ENCODE peak calls at places on chromosome 5, in eight cellular contexts. G is EL, A is HFF-Myc, I is choroid plexus epithelial cell, S is breast epithelium, L is kidney tubule cell, K is activated gamma-delta T cell treated with Interleukin-2 at 50 U/mL for 16 hours, T is ELR. B is an unnamed sample.

GRCh38 chr5:76325876-76326491 is 77.1 kb upstream of the IQGAP2 start:
- DNase-seq in L (no peak), G (no peak), S (no peak), T (no peak), I (no peak), K (peak; percentile 58), A (no peak), B (no peak)

GRCh38 chr5:85388752-85389151 is 1004.1 kb upstream of the EDIL3 start:
- DNase-seq in I (no peak), K (no peak), G (no peak), L (no peak), A (no peak), S (no peak), T (no peak), B (no peak)

GRCh38 chr5:93188876-93189485 is 392.0 kb downstream of the NR2F1-AS1 start:
- DNase-seq in A (no peak), S (no peak), I (no peak), L (peak; percentile 35), G (no peak), K (no peak), T (no peak), B (no peak)

GRCh38 chr5:59037453-59038168 is 454.7 kb downstream of the RAB3C start:
- DNase-seq in L (no peak), I (peak; percentile 30), T (peak; percentile 19), S (no peak), K (no peak), G (no peak), A (no peak), B (no peak)

GRCh38 chr5:41347569-41347968 is 134.2 kb upstream of the C6 start:
- DNase-seq in A (no peak), T (peak; percentile 6), G (no peak), S (no peak), L (no peak), I (peak; percentile 29), K (no peak), B (no peak)

GRCh38 chr5:141694479-141694878 is 12.4 kb upstream of the ARAP3 start:
- DNase-seq in K (no peak), S (no peak), G (no peak), T (no peak), I (no peak), A (no peak), L (no peak), B (no peak)

GRCh38 chr5:959581-960531 is 48.7 kb upstream of the NKD2 start:
- DNase-seq in I (no peak), S (no peak), K (no peak), A (no peak), G (no peak), T (no peak), L (no peak), B (no peak)

GRCh38 chr5:159456722-159457462 is 126.6 kb upstream of the IL12B start:
- DNase-seq in A (no peak), L (peak; percentile 93), S (no peak), T (peak; percentile 50), K (no peak), G (peak; percentile 44), I (no peak), B (no peak)

GRCh38 chr5:10564838-10565784 is 1.2 kb downstream of the ANKRD33B start:
- DNase-seq in T (peak; percentile 40), L (peak; percentile 31), I (no peak), K (no peak), A (no peak), G (peak; percentile 31), S (no peak), B (no peak)

GRCh38 chr5:53355930-53356329 is 124.5 kb upstream of the FST start:
- DNase-seq in L (no peak), I (no peak), S (no peak), T (peak; percentile 22), A (no peak), G (no peak), K (no peak), B (no peak)

GRCh38 chr5:110899566-110900412 is 161.0 kb downstream of the SLC25A46 start:
- DNase-seq in T (peak; percentile 81), L (peak; percentile 60), K (no peak), A (no peak), S (no peak), I (peak; percentile 72), G (peak; percentile 70), B (no peak)

GRCh38 chr5:115770466-115770865 is 46.0 kb downstream of the CDO1 start:
- DNase-seq in G (peak; percentile 13), I (no peak), A (no peak), L (no peak), T (peak; percentile 20), S (no peak), K (no peak), B (no peak)

GRCh38 chr5:7995688-7996294 is 126.8 kb downstream of the MTRR start:
- DNase-seq in S (no peak), K (no peak), A (no peak), T (no peak), I (no peak), L (peak; percentile 66), G (no peak), B (no peak)

GRCh38 chr5:150783422-150783928 is 4.9 kb downstream of the SMIM3 start:
- DNase-seq in T (peak; percentile 84), K (peak; percentile 67), A (no peak), S (peak; percentile 54), G (peak; percentile 90), L (peak; percentile 71), I (peak; percentile 93), B (no peak)

GRCh38 chr5:76479973-76480667 is 77.0 kb downstream of the IQGAP2 start:
- DNase-seq in S (no peak), I (no peak), K (no peak), L (no peak), T (no peak), G (no peak), A (no peak), B (no peak)

GRCh38 chr5:14322437-14323187 is 179.5 kb downstream of the TRIO start:
- DNase-seq in T (peak; percentile 27), I (no peak), L (peak; percentile 19), A (no peak), G (no peak), S (no peak), K (no peak), B (no peak)

GRCh38 chr5:104817127-104817526 is 1254.5 kb upstream of the NUDT12 start:
- DNase-seq in I (no peak), K (no peak), G (no peak), L (no peak), T (no peak), S (no peak), A (no peak), B (no peak)

GRCh38 chr5:98308960-98309359 is 464.5 kb upstream of the RGMB start:
- DNase-seq in G (peak; percentile 63), I (peak; percentile 26), T (peak; percentile 79), L (peak; percentile 79), A (no peak), K (no peak), S (no peak), B (no peak)

B was measured in brain pericyte.